ENCODE peak calls at places on chromosome 20, in nine cellular contexts. O is coronary artery, P is WTC11, I is GM12878, X is NB4, B is hepatocyte, H is RWPE1, V is mesothelial cell of epicardium, E is endothelial cell of umbilical vein. T is an unnamed sample.

GRCh38 chr20:41261260-41261659 is 56.3 kb downstream of the ZHX3 start:
- DNase-seq in O (no peak), P (no peak), I (no peak), X (no peak), B (no peak), H (no peak), V (no peak), E (peak; percentile 15), T (no peak)

GRCh38 chr20:9408422-9409300 is 105.7 kb upstream of the LAMP5 start:
- DNase-seq in O (no peak), P (no peak), I (no peak), X (no peak), B (no peak), H (no peak), V (no peak), E (peak; percentile 24), T (no peak)

GRCh38 chr20:32356935-32357868 is 929 bp upstream of the ASXL1 start:
- DNase-seq in O (no peak), P (no peak), I (peak; percentile 84), X (peak; percentile 65), B (peak; percentile 80), H (peak; percentile 49), V (no peak), E (peak; percentile 16), T (peak; percentile 36)

GRCh38 chr20:35307666-35308653 is 15.7 kb upstream of the FAM83C start:
- DNase-seq in O (no peak), P (no peak), I (no peak), X (peak; percentile 48), B (no peak), H (peak; percentile 92), V (no peak), E (peak; percentile 71), T (peak; percentile 50)

GRCh38 chr20:59598625-59599310 is 5.6 kb upstream of the PHACTR3 start:
- DNase-seq in O (no peak), P (peak; percentile 59), I (peak; percentile 8), X (peak; percentile 75), B (peak; percentile 56), H (peak; percentile 87), V (peak; percentile 54), E (peak; percentile 2), T (peak; percentile 77)

GRCh38 chr20:34639755-34640222 is 37.1 kb downstream of the PIGU start:
- DNase-seq in O (no peak), P (no peak), I (no peak), X (no peak), B (peak; percentile 24), H (no peak), V (no peak), E (peak; percentile 9), T (peak; percentile 44)

GRCh38 chr20:43011491-43011890 is 178.2 kb downstream of the PTPRT start:
- DNase-seq in O (no peak), P (no peak), I (no peak), X (no peak), B (no peak), H (no peak), V (no peak), E (no peak), T (no peak)

GRCh38 chr20:6696001-6696400 is 71.5 kb upstream of the BMP2 start:
- DNase-seq in O (no peak), P (no peak), I (no peak), X (no peak), B (no peak), H (no peak), V (no peak), E (no peak), T (no peak)

GRCh38 chr20:8454137-8454712 is 322.2 kb downstream of the PLCB1 start:
- DNase-seq in O (no peak), P (no peak), I (peak; percentile 17), X (peak; percentile 82), B (peak; percentile 10), H (peak; percentile 55), V (no peak), E (peak; percentile 80), T (no peak)

GRCh38 chr20:8855315-8855714 is 213.6 kb upstream of the PLCB4 start:
- DNase-seq in O (no peak), P (no peak), I (no peak), X (no peak), B (no peak), H (no peak), V (no peak), E (no peak), T (no peak)

GRCh38 chr20:50266293-50267040 is 75.8 kb downstream of the CEBPB start:
- DNase-seq in O (no peak), P (no peak), I (no peak), X (no peak), B (no peak), H (no peak), V (no peak), E (no peak), T (no peak)

GRCh38 chr20:63736893-63737689 is 627 bp downstream of the LIME1 start:
- DNase-seq in O (peak; percentile 76), P (no peak), I (no peak), X (no peak), B (peak; percentile 37), H (no peak), V (no peak), E (no peak), T (no peak)

GRCh38 chr20:2626853-2627541 is 25.4 kb upstream of the NOP56 start:
- DNase-seq in O (no peak), P (no peak), I (no peak), X (no peak), B (no peak), H (no peak), V (no peak), E (peak; percentile 14), T (peak; percentile 86)

GRCh38 chr20:53183181-53183580 is 211.0 kb downstream of the TSHZ2 start:
- DNase-seq in O (no peak), P (no peak), I (no peak), X (no peak), B (no peak), H (no peak), V (no peak), E (no peak), T (no peak)

GRCh38 chr20:53187402-53187801 is 215.2 kb downstream of the TSHZ2 start:
- DNase-seq in O (no peak), P (no peak), I (peak; percentile 23), X (no peak), B (no peak), H (no peak), V (no peak), E (no peak), T (no peak)

GRCh38 chr20:53190225-53190624 is 218.1 kb downstream of the TSHZ2 start:
- DNase-seq in O (no peak), P (no peak), I (no peak), X (no peak), B (no peak), H (no peak), V (no peak), E (no peak), T (no peak)

GRCh38 chr20:53181866-53182376 is 209.8 kb downstream of the TSHZ2 start:
- DNase-seq in O (no peak), P (no peak), I (no peak), X (no peak), B (no peak), H (no peak), V (no peak), E (no peak), T (no peak)

DNA sequence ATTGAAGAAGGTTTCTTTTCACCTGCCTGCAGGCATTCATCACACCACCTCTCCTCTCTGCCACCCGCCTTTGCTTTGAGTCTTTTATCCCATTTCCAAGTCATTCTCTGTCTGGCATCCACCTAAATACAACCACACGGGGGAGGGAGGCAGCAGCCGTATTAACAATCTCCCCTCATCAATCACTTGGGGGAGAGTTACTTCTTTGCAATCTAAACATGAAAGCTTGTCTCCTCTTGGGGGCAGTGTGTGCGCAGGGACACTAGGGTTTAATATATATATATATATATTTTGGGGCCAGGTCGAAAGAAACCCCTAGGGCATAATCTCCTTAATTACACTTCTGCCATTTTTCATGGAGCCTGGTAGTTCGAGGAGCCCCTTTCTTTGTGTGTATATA is 214.5 kb downstream of the TSHZ2 start:
- DNase-seq in O (no peak), P (no peak), I (no peak), X (peak; percentile 9), B (no peak), H (no peak), V (no peak), E (no peak), T (no peak)
- TF ChIP-seq CTCF in O (no peak), P (no peak), I (peak; percentile 3), X (peak; percentile 21), B (no peak), H (no peak), V (no peak), E (no peak), T (no peak)

DNA sequence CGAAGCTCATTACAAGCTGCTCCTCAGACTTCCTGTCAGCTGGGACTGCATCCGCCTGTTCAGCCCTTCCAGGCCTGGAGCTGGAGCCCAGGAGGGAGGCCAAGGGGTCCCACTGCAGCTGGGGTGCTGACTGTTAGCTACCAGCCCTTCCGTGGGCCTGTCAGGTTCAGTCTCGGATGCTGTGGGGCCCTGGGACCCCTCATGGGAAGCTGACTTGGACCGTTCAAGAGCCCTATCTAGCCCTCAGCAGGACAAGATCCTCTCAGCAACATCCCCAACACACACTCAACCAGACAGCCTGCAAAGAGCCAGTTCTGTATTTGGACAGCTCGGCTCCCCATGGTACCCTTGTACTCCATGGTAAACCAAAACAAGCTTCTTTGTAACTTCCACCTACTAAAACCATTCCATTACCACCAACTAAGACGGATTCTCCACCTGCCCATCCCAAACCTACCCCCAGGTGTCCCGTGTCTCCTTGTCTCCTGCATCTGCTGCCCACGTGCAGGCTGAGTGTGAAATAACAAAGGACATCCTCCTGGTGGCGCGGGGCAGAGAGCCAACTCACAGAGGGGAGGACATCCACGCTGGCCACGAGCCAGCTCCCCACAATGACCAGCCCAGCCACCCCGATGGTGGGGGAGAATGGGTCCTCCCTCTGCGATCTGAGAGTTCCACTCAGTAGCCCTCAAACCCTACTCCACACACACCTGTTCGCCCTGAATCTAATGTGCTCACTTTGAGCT is 111.2 kb downstream of the TAF4 start:
- DNase-seq in O (no peak), P (no peak), I (no peak), X (no peak), B (no peak), H (no peak), V (peak; percentile 31), E (no peak), T (no peak)
- TF ChIP-seq CTCF in O (no peak), P (no peak), I (no peak), X (no peak), B (no peak), H (no peak), V (no peak), E (no peak), T (no peak)

GRCh38 chr20:14948416-14948815 is 611.0 kb upstream of the FLRT3 start:
- DNase-seq in O (no peak), P (no peak), I (no peak), X (no peak), B (no peak), H (no peak), V (no peak), E (peak; percentile 9), T (no peak)
- TF ChIP-seq CTCF in O (no peak), P (no peak), I (peak; percentile 22), X (no peak), B (peak; percentile 25), H (no peak), V (no peak), E (no peak), T (no peak)

DNA sequence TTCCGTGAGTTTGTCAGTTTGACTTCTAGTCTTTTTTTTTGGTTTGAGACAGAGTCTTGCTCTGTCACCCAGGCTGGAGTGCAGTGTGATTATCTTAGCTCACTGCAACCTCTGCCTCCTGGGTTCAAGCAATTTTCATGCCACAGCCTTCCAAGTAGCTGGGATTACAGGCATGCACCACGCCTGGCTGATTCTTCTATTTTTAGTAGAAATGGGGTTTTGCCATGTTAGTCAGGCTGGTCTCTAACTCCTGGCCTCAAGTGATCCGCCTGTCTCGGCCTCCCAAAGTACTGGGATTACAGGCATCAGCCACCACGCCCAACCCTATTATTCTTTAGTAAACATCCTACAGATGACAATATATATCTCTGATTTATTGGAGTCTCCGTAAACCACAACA is 506.5 kb downstream of the PREX1 start:
- DNase-seq in O (no peak), P (no peak), I (no peak), X (no peak), B (no peak), H (no peak), V (no peak), E (no peak), T (no peak)
- TF ChIP-seq CTCF in O (no peak), P (no peak), I (no peak), X (no peak), B (no peak), H (no peak), V (no peak), E (no peak), T (no peak)